ENCODE peak calls at places on chromosomes 13 and 19, in seven cellular contexts. H is HepG2, B is left ventricle myocardium inferior, K is PC-3, W is transverse colon, E is osteocyte, S is left lung. Y is an unnamed sample.

GRCh38 chr13:98327326-98328314 is 150.6 kb upstream of the RNF113B start:
- DNase-seq in H (peak; percentile 88), B (no peak), K (no peak), W (no peak), E (no peak), S (no peak), Y (peak; percentile 85)

GRCh38 chr13:96671073-96671472 is 323.2 kb downstream of the OXGR1 start:
- DNase-seq in H (no peak), B (no peak), K (peak; percentile 72), W (no peak), E (no peak), S (no peak), Y (no peak)

GRCh38 chr19:11421607-11422098 is 2.5 kb upstream of the RGL3 start:
- DNase-seq in H (no peak), B (peak; percentile 59), K (no peak), W (peak; percentile 63), E (no peak), S (peak; percentile 69), Y (no peak)

GRCh38 chr19:18776288-18776594 is 14.9 kb downstream of the COMP start:
- DNase-seq in H (no peak), B (no peak), K (peak; percentile 55), W (no peak), E (no peak), S (no peak), Y (peak; percentile 55)

GRCh38 chr13:32984857-32985626 is 31.2 kb upstream of the KL start:
- DNase-seq in H (no peak), B (no peak), K (peak; percentile 98), W (peak; percentile 18), E (no peak), S (no peak), Y (no peak)

GRCh38 chr19:15187026-15188007 is 13.5 kb downstream of the NOTCH3 start:
- DNase-seq in H (no peak), B (no peak), K (peak; percentile 19), W (no peak), E (no peak), S (no peak), Y (no peak)

GRCh38 chr13:100710176-100710575 is 35.6 kb upstream of the TMTC4 start:
- DNase-seq in H (no peak), B (no peak), K (no peak), W (no peak), E (no peak), S (no peak), Y (no peak)

GRCh38 chr13:48159436-48160225 is 64.7 kb upstream of the MED4 start:
- DNase-seq in H (no peak), B (no peak), K (no peak), W (no peak), E (no peak), S (no peak), Y (no peak)

GRCh38 chr19:52889931-52890330 is 7.5 kb downstream of the ZNF320 start:
- DNase-seq in H (no peak), B (no peak), K (no peak), W (no peak), E (no peak), S (no peak), Y (no peak)

GRCh38 chr13:77343841-77344240 is 16.9 kb upstream of the MYCBP2 start:
- DNase-seq in H (no peak), B (no peak), K (peak; percentile 54), W (no peak), E (no peak), S (no peak), Y (no peak)

GRCh38 chr13:113458218-113459065 is 5.2 kb upstream of the ADPRHL1 start:
- DNase-seq in H (peak; percentile 13), B (no peak), K (no peak), W (no peak), E (peak; percentile 84), S (no peak), Y (peak; percentile 90)
- TF ChIP-seq CTCF in H (peak; percentile 64), B (peak; percentile 58), K (peak; percentile 49), W (no peak), E (peak; percentile 49), S (no peak), Y (peak; percentile 74)

DNA sequence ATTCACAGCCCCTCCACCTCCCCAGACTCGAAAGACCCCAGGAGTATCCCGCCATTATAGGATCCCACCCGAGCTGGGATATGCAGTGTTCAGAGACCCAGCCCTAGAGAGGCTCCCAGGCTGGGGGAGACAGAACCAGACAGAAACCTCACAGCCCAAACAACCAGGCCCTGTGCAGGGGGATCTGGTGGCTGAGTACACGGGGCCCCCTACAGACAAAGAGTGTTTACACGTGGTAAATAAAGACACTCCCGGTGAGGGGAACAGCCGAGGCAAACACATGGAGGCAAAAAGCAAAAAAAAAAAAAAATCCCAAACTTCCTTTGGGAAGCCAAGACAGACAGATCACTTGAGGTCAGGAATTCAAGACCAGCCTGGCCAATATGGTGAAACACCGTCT is 25.1 kb downstream of the TINCR start:
- DNase-seq in H (no peak), B (no peak), K (no peak), W (no peak), E (no peak), S (no peak), Y (peak; percentile 10)
- TF ChIP-seq CTCF in H (peak; percentile 51), B (no peak), K (peak; percentile 17), W (no peak), E (no peak), S (no peak), Y (peak; percentile 19)

GRCh38 chr19:49427339-49427738 is 2.2 kb downstream of the GFY start:
- DNase-seq in H (no peak), B (no peak), K (no peak), W (no peak), E (no peak), S (no peak), Y (no peak)
- TF ChIP-seq CTCF in H (no peak), B (no peak), K (no peak), W (no peak), E (no peak), S (no peak), Y (no peak)

GRCh38 chr19:44775676-44776240 is 1.9 kb upstream of the CBLC start:
- DNase-seq in H (no peak), B (no peak), K (no peak), W (no peak), E (no peak), S (no peak), Y (no peak)

GRCh38 chr19:44776402-44777096 is 1.1 kb upstream of the CBLC start:
- DNase-seq in H (no peak), B (no peak), K (peak; percentile 88), W (peak; percentile 94), E (no peak), S (peak; percentile 55), Y (no peak)

GRCh38 chr19:44774614-44775013 is 3.1 kb upstream of the CBLC start:
- DNase-seq in H (no peak), B (no peak), K (peak; percentile 9), W (no peak), E (no peak), S (no peak), Y (no peak)

GRCh38 chr19:44779150-44779549 is 1.5 kb downstream of the CBLC start:
- DNase-seq in H (no peak), B (no peak), K (no peak), W (no peak), E (no peak), S (no peak), Y (no peak)

DNA sequence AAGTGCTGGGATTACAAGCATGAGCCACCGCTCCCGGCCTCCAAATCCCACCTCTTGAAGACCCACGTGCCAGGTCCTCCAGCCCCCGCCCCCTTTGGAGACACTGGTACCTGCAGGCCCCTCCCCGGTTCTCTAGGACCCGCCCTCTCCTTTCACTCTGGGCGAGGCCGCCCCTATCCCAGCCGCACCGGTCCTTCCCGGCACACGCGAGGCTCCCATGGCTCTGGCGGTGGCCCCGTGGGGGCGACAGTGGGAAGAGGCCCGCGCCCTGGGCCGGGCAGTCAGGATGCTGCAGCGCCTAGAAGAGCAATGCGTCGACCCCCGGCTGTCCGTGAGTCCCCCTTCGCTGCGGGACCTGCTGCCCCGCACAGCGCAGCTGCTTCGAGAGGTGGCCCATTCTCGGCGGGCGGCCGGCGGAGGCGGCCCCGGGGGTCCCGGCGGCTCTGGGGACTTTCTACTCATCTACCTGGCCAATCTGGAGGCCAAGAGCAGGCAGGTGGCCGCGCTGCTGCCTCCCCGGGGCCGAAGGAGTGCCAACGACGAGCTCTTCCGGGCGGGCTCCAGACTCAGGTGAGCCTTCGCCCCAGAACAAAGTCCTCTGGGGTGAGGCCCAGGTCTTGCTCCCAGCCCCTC is at the start of gene CBLC:
- DNase-seq in H (peak; percentile 68), B (no peak), K (peak; percentile 88), W (peak; percentile 92), E (no peak), S (peak; percentile 66), Y (no peak)
- TF ChIP-seq CTCF in H (peak; percentile 58), B (no peak), K (peak; percentile 42), W (peak; percentile 31), E (no peak), S (no peak), Y (no peak)

Y was measured in choroid plexus epithelial cell.